ENCODE peak calls at places on chromosomes 11 and 22, in ten cellular contexts. B is DND-41; L is left ventricle myocardium inferior; A is HepG2; M is fibroblast of lung; X is GM23248; N is lower lobe of right lung; H is CD8-positive, alpha-beta T cell; K is endodermal cell; Y is heart left ventricle. F is an unnamed sample.

GRCh38 chr11:68550485-68550817 is 89.9 kb downstream of the PPP6R3 start:
- DNase-seq in B (no peak), L (no peak), A (no peak), M (no peak), X (peak; percentile 63), N (no peak), H (no peak), K (no peak), Y (peak; percentile 42), F (no peak)

GRCh38 chr11:15650105-15650938 is 535.6 kb downstream of the INSC start:
- DNase-seq in B (peak; percentile 90), L (peak; percentile 96), A (peak; percentile 84), M (peak; percentile 93), X (peak; percentile 94), N (peak; percentile 94), H (peak; percentile 66), K (peak; percentile 99), Y (peak; percentile 95), F (peak; percentile 96)

GRCh38 chr11:67652965-67653845 is 2.7 kb upstream of the ACY3 start:
- DNase-seq in B (no peak), L (no peak), A (no peak), M (no peak), X (no peak), N (no peak), H (no peak), K (peak; percentile 10), Y (no peak), F (peak; percentile 25)

GRCh38 chr22:26483043-26483438 is 542 bp downstream of the HPS4 start:
- DNase-seq in B (no peak), L (no peak), A (no peak), M (peak; percentile 2), X (no peak), N (no peak), H (no peak), K (no peak), Y (no peak), F (no peak)

GRCh38 chr11:17298302-17298701 is 21.8 kb downstream of the NUCB2 start:
- DNase-seq in B (no peak), L (no peak), A (no peak), M (no peak), X (no peak), N (no peak), H (no peak), K (no peak), Y (no peak), F (no peak)

GRCh38 chr11:96054870-96055705 is 131.2 kb upstream of the MTMR2 start:
- DNase-seq in B (no peak), L (no peak), A (peak; percentile 44), M (peak; percentile 74), X (peak; percentile 66), N (no peak), H (no peak), K (no peak), Y (no peak), F (no peak)

GRCh38 chr11:119148855-119149370 is at the start of gene ABCG4:
- DNase-seq in B (peak; percentile 26), L (peak; percentile 27), A (no peak), M (no peak), X (peak; percentile 49), N (peak; percentile 59), H (peak; percentile 56), K (no peak), Y (no peak), F (no peak)

GRCh38 chr11:26087095-26087935 is 244.6 kb upstream of the ANO3 start:
- DNase-seq in B (no peak), L (no peak), A (no peak), M (no peak), X (no peak), N (no peak), H (no peak), K (no peak), Y (no peak), F (no peak)

GRCh38 chr11:11978098-11978637 is 30.3 kb downstream of the DKK3 start:
- DNase-seq in B (no peak), L (no peak), A (no peak), M (no peak), X (no peak), N (no peak), H (no peak), K (no peak), Y (peak; percentile 6), F (no peak)

GRCh38 chr11:11980200-11980599 is 28.2 kb downstream of the DKK3 start:
- DNase-seq in B (no peak), L (no peak), A (no peak), M (no peak), X (no peak), N (no peak), H (no peak), K (no peak), Y (no peak), F (no peak)

GRCh38 chr11:11977206-11977938 is 31.1 kb downstream of the DKK3 start:
- DNase-seq in B (no peak), L (peak; percentile 71), A (no peak), M (peak; percentile 87), X (peak; percentile 94), N (no peak), H (peak; percentile 35), K (peak; percentile 76), Y (peak; percentile 82), F (peak; percentile 87)

GRCh38 chr11:11979487-11980117 is 28.8 kb downstream of the DKK3 start:
- DNase-seq in B (no peak), L (peak; percentile 54), A (no peak), M (peak; percentile 84), X (peak; percentile 88), N (no peak), H (no peak), K (peak; percentile 64), Y (peak; percentile 55), F (no peak)

DNA sequence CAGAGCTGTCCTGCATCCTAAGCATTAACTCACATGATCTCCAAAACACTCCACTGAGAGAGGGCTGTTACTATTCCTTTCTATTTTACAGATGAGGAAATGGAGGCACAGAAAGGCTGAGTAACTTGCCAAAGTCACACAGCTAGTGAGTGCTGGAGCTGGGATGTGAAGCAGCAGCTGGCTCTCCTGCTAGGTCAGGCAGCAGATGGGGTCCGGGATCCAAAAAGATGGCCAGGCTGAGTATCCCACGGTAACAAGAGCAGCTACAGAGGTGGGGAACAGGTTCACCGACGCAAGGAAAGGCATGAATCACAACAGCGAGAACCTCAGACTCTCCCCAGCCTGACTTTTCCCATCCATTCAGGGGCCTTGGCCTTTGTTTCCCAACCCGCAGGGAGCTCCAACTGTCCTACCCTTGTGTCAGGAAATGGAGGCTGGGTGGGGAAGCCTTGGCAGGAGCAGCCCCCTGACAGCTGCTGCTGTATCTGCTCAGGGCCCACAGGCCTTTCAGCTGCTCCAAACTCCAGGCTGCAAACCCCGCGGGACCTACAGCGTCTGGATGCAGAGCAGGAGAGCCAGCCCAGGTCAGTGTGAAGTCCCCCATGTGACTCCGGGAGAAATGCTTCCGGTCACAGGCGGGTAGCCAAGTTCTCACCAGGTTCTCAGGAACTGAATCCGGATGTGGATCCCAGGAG is 29.5 kb downstream of the DKK3 start:
- DNase-seq in B (no peak), L (peak; percentile 92), A (no peak), M (peak; percentile 71), X (peak; percentile 75), N (no peak), H (no peak), K (peak; percentile 66), Y (peak; percentile 89), F (no peak)
- H3K27ac ChIP-seq in B (no peak overlapping the region), L (peak overlapping the region; percentile 96), A (no peak overlapping the region), M (peak overlapping the region; percentile 95), X (peak overlapping the region; percentile 93), N (peak overlapping the region; percentile 80), H (no peak overlapping the region), K (peak overlapping the region; percentile 94), Y (peak overlapping the region; percentile 87), F (peak overlapping the region; percentile 70)

GRCh38 chr11:31441296-31441695 is 68.1 kb downstream of the IMMP1L start:
- DNase-seq in B (no peak), L (no peak), A (no peak), M (no peak), X (no peak), N (no peak), H (no peak), K (no peak), Y (no peak), F (no peak)

GRCh38 chr11:31442086-31442485 is 67.3 kb downstream of the IMMP1L start:
- DNase-seq in B (no peak), L (no peak), A (peak; percentile 4), M (no peak), X (no peak), N (no peak), H (no peak), K (no peak), Y (no peak), F (no peak)

GRCh38 chr11:31443802-31444201 is 65.6 kb downstream of the IMMP1L start:
- DNase-seq in B (no peak), L (no peak), A (no peak), M (no peak), X (no peak), N (no peak), H (no peak), K (peak; percentile 41), Y (no peak), F (no peak)

DNA sequence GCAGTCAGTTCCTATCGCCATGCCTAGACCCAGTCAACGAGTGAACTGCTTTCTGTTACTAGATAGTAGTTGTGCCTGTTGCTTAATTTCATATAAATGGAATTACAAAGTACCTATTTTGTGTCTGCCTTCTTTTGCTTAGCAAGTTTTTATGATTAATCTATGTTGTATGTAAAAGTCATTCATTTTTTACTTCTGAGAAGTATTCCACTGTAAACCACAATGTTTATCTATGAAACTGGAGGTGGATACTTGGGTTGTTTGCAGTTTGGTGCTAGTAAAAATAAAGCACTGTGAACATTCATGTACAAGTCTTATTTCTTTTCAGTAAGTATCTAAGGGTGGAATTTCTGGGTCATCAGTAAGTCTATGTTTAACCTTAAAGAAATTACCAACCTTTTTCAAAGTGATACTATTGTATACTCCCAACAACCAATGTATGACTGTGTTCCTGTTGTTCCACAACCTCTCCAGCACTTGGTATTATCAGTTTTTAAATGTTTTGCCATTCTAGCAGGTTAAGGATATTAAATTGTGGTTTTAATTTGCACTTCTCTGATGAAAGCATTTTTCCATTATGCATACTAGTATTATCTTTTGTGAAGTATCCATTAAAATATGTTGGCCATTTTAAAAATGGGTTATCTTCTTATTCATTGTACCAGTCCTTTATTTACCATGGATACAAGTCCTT is 68.2 kb downstream of the DNAJC24 start:
- DNase-seq in B (peak; percentile 8), L (no peak), A (no peak), M (peak; percentile 18), X (peak; percentile 60), N (no peak), H (no peak), K (no peak), Y (no peak), F (no peak)
- H3K4me1 ChIP-seq in B (peaks cover 3% of the 10 kb centered on the region), L (no peaks in the 10 kb centered on the region), A (no peaks in the 10 kb centered on the region), M (no peaks in the 10 kb centered on the region), X (peaks cover 16% of the 10 kb centered on the region), N (no peaks in the 10 kb centered on the region), H (peaks cover 3% of the 10 kb centered on the region), K (peaks cover 5% of the 10 kb centered on the region), Y (no peaks in the 10 kb centered on the region), F (no peaks in the 10 kb centered on the region)

DNA sequence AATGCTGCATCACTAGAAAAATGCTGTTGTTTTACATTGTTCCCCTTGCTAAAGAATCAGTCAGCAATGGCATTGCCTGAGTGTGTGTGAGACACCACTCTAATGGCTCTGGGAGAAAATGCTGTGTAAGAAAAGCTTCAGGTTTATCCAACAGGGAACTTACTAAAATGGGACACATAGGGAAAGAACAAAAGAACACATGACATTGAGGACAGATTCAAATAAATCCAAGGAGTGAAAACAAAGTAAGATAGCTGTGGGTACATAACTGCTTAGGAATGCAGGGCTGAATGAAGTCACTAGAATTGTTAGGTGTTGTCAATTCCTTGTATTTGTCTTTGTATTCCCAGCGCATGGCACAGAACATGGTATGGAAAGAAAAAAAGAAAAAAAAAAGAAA is 24.2 kb downstream of the BLID start:
- DNase-seq in B (no peak), L (no peak), A (no peak), M (no peak), X (peak; percentile 55), N (no peak), H (no peak), K (no peak), Y (no peak), F (no peak)
- H3K27ac ChIP-seq in B (no peak overlapping the region), L (no peak overlapping the region), A (no peak overlapping the region), M (no peak overlapping the region), X (peak overlapping the region; percentile 93), N (no peak overlapping the region), H (no peak overlapping the region), K (no peak overlapping the region), Y (peak overlapping the region; percentile 32), F (no peak overlapping the region)

GRCh38 chr22:19887251-19887985 is 32.7 kb upstream of the GNB1L start:
- DNase-seq in B (no peak), L (peak; percentile 7), A (no peak), M (no peak), X (no peak), N (peak; percentile 51), H (no peak), K (peak; percentile 35), Y (no peak), F (peak; percentile 51)
- H3K4me1 ChIP-seq in B (peaks cover 60% of the 10 kb centered on the region), L (peaks cover 17% of the 10 kb centered on the region), A (peaks cover 23% of the 10 kb centered on the region), M (peaks cover 27% of the 10 kb centered on the region), X (peaks cover 38% of the 10 kb centered on the region), N (peaks cover 35% of the 10 kb centered on the region), H (peaks cover 80% of the 10 kb centered on the region), K (peaks cover 18% of the 10 kb centered on the region), Y (peaks cover 14% of the 10 kb centered on the region), F (no peaks in the 10 kb centered on the region)